ENCODE peak calls at places on chromosomes 13 and 19, in six cellular contexts. X, W, G, R, Z and H are unnamed samples.

GRCh38 chr19:43674630-43674982 is 4.6 kb upstream of the PLAUR start:
- DNase-seq in X (no peak), W (no peak), G (no peak), R (no peak), Z (no peak), H (no peak)

GRCh38 chr19:58229255-58229639 is 533 bp downstream of the ZNF544 start:
- DNase-seq in X (no peak), W (no peak), G (no peak), R (no peak), Z (no peak), H (no peak)

GRCh38 chr13:79457948-79458347 is 23.0 kb upstream of the NDFIP2 start:
- DNase-seq in X (no peak), W (no peak), G (no peak), R (no peak), Z (no peak), H (no peak)

GRCh38 chr19:6010107-6010506 is 32.2 kb upstream of the RANBP3 start:
- DNase-seq in X (no peak), W (no peak), G (no peak), R (no peak), Z (no peak), H (no peak)

GRCh38 chr19:39968789-39969188 is 2.2 kb upstream of the PSMC4 start:
- DNase-seq in X (no peak), W (no peak), G (no peak), R (no peak), Z (no peak), H (no peak)

GRCh38 chr19:17680235-17680722 is 7.9 kb downstream of the UNC13A start:
- DNase-seq in X (peak), W (peak), G (peak), R (no peak), Z (no peak), H (peak)

GRCh38 chr19:12872255-12872654 is 9.0 kb downstream of the DNASE2 start:
- DNase-seq in X (no peak), W (no peak), G (no peak), R (no peak), Z (no peak), H (no peak)

GRCh38 chr13:108304170-108305068 is 34.9 kb downstream of the TNFSF13B start:
- DNase-seq in X (no peak), W (no peak), G (no peak), R (no peak), Z (no peak), H (no peak)

GRCh38 chr13:97367427-97367826 is 66.5 kb upstream of the RAP2A start:
- DNase-seq in X (peak), W (no peak), G (no peak), R (no peak), Z (no peak), H (no peak)

GRCh38 chr19:1067341-1068103 is 555 bp downstream of the ARHGAP45 start:
- DNase-seq in X (no peak), W (no peak), G (no peak), R (no peak), Z (peak), H (no peak)

GRCh38 chr13:110379358-110379757 is 72.3 kb downstream of the COL4A2 start:
- DNase-seq in X (no peak), W (no peak), G (no peak), R (no peak), Z (no peak), H (no peak)

GRCh38 chr19:6038634-6039405 is 60.9 kb upstream of the RANBP3 start:
- DNase-seq in X (peak), W (peak), G (no peak), R (no peak), Z (no peak), H (peak)

GRCh38 chr13:102951808-102952207 is 106.0 kb downstream of the ERCC5 start:
- DNase-seq in X (no peak), W (no peak), G (no peak), R (no peak), Z (no peak), H (no peak)

GRCh38 chr19:15454371-15454800 is 4.6 kb upstream of the WIZ start:
- DNase-seq in X (no peak), W (no peak), G (no peak), R (no peak), Z (no peak), H (no peak)

GRCh38 chr13:96159731-96160130 is 69.8 kb downstream of the HS6ST3 start:
- DNase-seq in X (no peak), W (no peak), G (no peak), R (no peak), Z (no peak), H (no peak)

GRCh38 chr13:79681069-79681468 is 200.1 kb downstream of the NDFIP2 start:
- DNase-seq in X (no peak), W (no peak), G (no peak), R (no peak), Z (no peak), H (no peak)

GRCh38 chr19:7987084-7987768 is 18.2 kb downstream of the ELAVL1 start:
- DNase-seq in X (no peak), W (no peak), G (no peak), R (no peak), Z (no peak), H (no peak)

GRCh38 chr13:113630296-113630695 is 27.7 kb downstream of the ATP4B start:
- DNase-seq in X (no peak), W (no peak), G (no peak), R (no peak), Z (no peak), H (no peak)

GRCh38 chr13:112042496-112042895 is 24.5 kb upstream of the SOX1 start:
- DNase-seq in X (no peak), W (no peak), G (no peak), R (no peak), Z (no peak), H (no peak)

GRCh38 chr13:29111446-29111845 is 291.3 kb downstream of the MTUS2 start:
- DNase-seq in X (no peak), W (no peak), G (no peak), R (no peak), Z (no peak), H (no peak)

GRCh38 chr19:2777952-2778683 is 5.0 kb downstream of the SGTA start:
- DNase-seq in X (no peak), W (no peak), G (no peak), R (no peak), Z (no peak), H (no peak)

GRCh38 chr19:44687898-44688297 is 11.1 kb upstream of the CEACAM16 start:
- DNase-seq in X (no peak), W (no peak), G (no peak), R (no peak), Z (no peak), H (no peak)

GRCh38 chr19:10828981-10829821 is 6.8 kb downstream of the TMED1 start:
- DNase-seq in X (no peak), W (no peak), G (no peak), R (no peak), Z (no peak), H (no peak)

GRCh38 chr19:1991516-1991915 is 24.0 kb downstream of the BTBD2 start:
- DNase-seq in X (no peak), W (no peak), G (no peak), R (no peak), Z (no peak), H (no peak)

GRCh38 chr13:110366733-110367132 is 59.6 kb downstream of the COL4A2 start:
- DNase-seq in X (no peak), W (no peak), G (no peak), R (no peak), Z (no peak), H (no peak)

GRCh38 chr19:49442793-49443365 is 1.6 kb upstream of the SLC17A7 start:
- DNase-seq in X (peak), W (peak), G (peak), R (peak), Z (peak), H (peak)

GRCh38 chr13:90445179-90445578 is 902.3 kb upstream of the MIR17HG start:
- DNase-seq in X (peak), W (no peak), G (no peak), R (no peak), Z (no peak), H (no peak)

GRCh38 chr19:1863638-1864479 is 480 bp upstream of the KLF16 start:
- DNase-seq in X (peak), W (peak), G (peak), R (peak), Z (peak), H (peak)

GRCh38 chr19:19214892-19215291 is 3.1 kb downstream of the NCAN start:
- DNase-seq in X (no peak), W (no peak), G (no peak), R (peak), Z (no peak), H (no peak)

GRCh38 chr13:101301053-101301452 is 115.3 kb downstream of the NALCN start:
- DNase-seq in X (no peak), W (no peak), G (no peak), R (no peak), Z (no peak), H (no peak)

GRCh38 chr13:46089213-46089612 is 15.6 kb downstream of the CPB2 start:
- DNase-seq in X (no peak), W (no peak), G (no peak), R (no peak), Z (no peak), H (no peak)

GRCh38 chr19:40217027-40217810 is 965 bp downstream of the TTC9B start:
- DNase-seq in X (no peak), W (no peak), G (no peak), R (peak), Z (no peak), H (no peak)

GRCh38 chr13:19181021-19181620 is 503 bp downstream of the TUBA3C start:
- DNase-seq in X (peak), W (peak), G (no peak), R (no peak), Z (no peak), H (no peak)

GRCh38 chr13:100836696-100837095 is 162.1 kb upstream of the TMTC4 start:
- DNase-seq in X (no peak), W (no peak), G (no peak), R (no peak), Z (no peak), H (no peak)

GRCh38 chr19:29308977-29309520 is 96.1 kb upstream of the UQCRFS1 start:
- DNase-seq in X (no peak), W (no peak), G (no peak), R (no peak), Z (no peak), H (no peak)

GRCh38 chr13:109743706-109744453 is 42.5 kb downstream of the IRS2 start:
- DNase-seq in X (peak), W (no peak), G (no peak), R (no peak), Z (no peak), H (no peak)

GRCh38 chr13:44172411-44172810 is 201.2 kb upstream of the SERP2 start:
- DNase-seq in X (no peak), W (no peak), G (no peak), R (no peak), Z (no peak), H (no peak)
- TF ChIP-seq CTCF in X (no peak), W (no peak), G (no peak), R (no peak), Z (no peak), H (no peak)

DNA sequence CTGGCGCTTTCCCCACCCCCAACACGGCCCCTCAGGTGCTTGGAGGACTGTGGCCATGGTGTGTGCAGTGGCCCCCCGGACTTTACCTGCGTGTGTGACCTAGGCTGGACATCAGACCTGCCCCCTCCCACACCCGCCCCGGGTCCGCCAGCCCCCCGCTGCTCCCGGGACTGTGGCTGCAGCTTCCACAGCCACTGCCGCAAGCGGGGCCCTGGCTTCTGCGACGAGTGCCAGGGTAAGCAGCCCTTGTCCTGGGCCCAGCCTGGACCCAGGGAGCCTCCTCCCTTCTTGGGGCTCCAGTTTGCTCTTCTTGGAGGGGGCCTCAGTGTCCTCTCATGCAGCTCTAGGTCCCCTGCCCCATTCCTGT is 27.4 kb downstream of the MEGF8 start:
- DNase-seq in X (no peak), W (no peak), G (no peak), R (no peak), Z (no peak), H (no peak)
- TF ChIP-seq CTCF in X (no peak), W (no peak), G (no peak), R (no peak), Z (no peak), H (no peak)

GRCh38 chr19:4360081-4360569 is 16.8 kb downstream of the MPND start:
- DNase-seq in X (no peak), W (no peak), G (no peak), R (no peak), Z (no peak), H (peak)

GRCh38 chr19:4357921-4358326 is 14.6 kb downstream of the MPND start:
- DNase-seq in X (no peak), W (peak), G (no peak), R (no peak), Z (no peak), H (no peak)

GRCh38 chr19:4360641-4361151 is 17.3 kb downstream of the MPND start:
- DNase-seq in X (peak), W (peak), G (no peak), R (no peak), Z (no peak), H (peak)

GRCh38 chr19:4358709-4359626 is 15.6 kb downstream of the MPND start:
- DNase-seq in X (no peak), W (no peak), G (no peak), R (no peak), Z (no peak), H (peak)

GRCh38 chr19:4359627-4360000 is 16.3 kb downstream of the MPND start:
- DNase-seq in X (no peak), W (peak), G (no peak), R (no peak), Z (no peak), H (no peak)
- TF ChIP-seq CTCF in X (no peak), W (no peak), G (no peak), R (no peak), Z (no peak), H (no peak)

GRCh38 chr13:65656740-65657329 is 1573.3 kb downstream of the PCDH9 start:
- DNase-seq in X (no peak), W (no peak), G (no peak), R (no peak), Z (no peak), H (no peak)
- TF ChIP-seq CTCF in X (peak), W (no peak), G (peak), R (peak), Z (no peak), H (peak)